ENCODE peak calls at places on chromosomes 13 and 19, in five cellular contexts. D is bronchial epithelial cell; Z is activated CD8-positive, alpha-beta memory T cell treated with anti-CD3 and anti-CD28 coated beads, Interleukin-2, amount 50 U/mL, for 48 hours; L is iPS-NIHi11; I is prostate gland. C is an unnamed sample.

GRCh38 chr13:33125821-33126570 is 109.8 kb downstream of the KL start:
- DNase-seq in D (peak), Z (no peak), L (peak), I (peak), C (no peak)

GRCh38 chr13:114145256-114145655 is 12.8 kb upstream of the RASA3 start:
- DNase-seq in D (no peak), Z (peak), L (no peak), I (no peak), C (no peak)

GRCh38 chr19:56712609-56713008 is 41.1 kb upstream of the ZNF835 start:
- DNase-seq in D (no peak), Z (no peak), L (no peak), I (no peak), C (no peak)

GRCh38 chr19:18860725-18861124 is 29.0 kb downstream of the UPF1 start:
- DNase-seq in D (no peak), Z (no peak), L (no peak), I (no peak), C (no peak)

GRCh38 chr19:13583114-13583513 is 76.8 kb upstream of the CACNA1A start:
- DNase-seq in D (no peak), Z (no peak), L (no peak), I (no peak), C (no peak)

GRCh38 chr19:58317481-58318072 is 9.2 kb upstream of the ZSCAN22 start:
- DNase-seq in D (peak), Z (no peak), L (peak), I (no peak), C (no peak)

GRCh38 chr13:101916758-101917474 is 464.4 kb downstream of the ITGBL1 start:
- DNase-seq in D (no peak), Z (no peak), L (peak), I (no peak), C (peak)

GRCh38 chr13:111201304-111201940 is 86.3 kb downstream of the ARHGEF7 start:
- DNase-seq in D (no peak), Z (no peak), L (no peak), I (no peak), C (no peak)

GRCh38 chr13:51519839-51520238 is 64.4 kb upstream of the WDFY2 start:
- DNase-seq in D (peak), Z (no peak), L (no peak), I (peak), C (no peak)

GRCh38 chr19:48635263-48635965 is 1.8 kb downstream of the DBP start:
- DNase-seq in D (no peak), Z (peak), L (peak), I (peak), C (peak)

GRCh38 chr13:36526897-36527296 is 94.6 kb downstream of the CCNA1 start:
- DNase-seq in D (peak), Z (no peak), L (peak), I (peak), C (peak)

GRCh38 chr19:47005164-47005641 is 14.4 kb upstream of the NPAS1 start:
- DNase-seq in D (no peak), Z (no peak), L (no peak), I (no peak), C (no peak)

GRCh38 chr19:54430306-54431254 is 15.3 kb downstream of the TTYH1 start:
- DNase-seq in D (no peak), Z (peak), L (peak), I (peak), C (peak)

GRCh38 chr13:98368019-98368418 is 190.9 kb upstream of the RNF113B start:
- DNase-seq in D (no peak), Z (no peak), L (no peak), I (no peak), C (no peak)

GRCh38 chr19:11378319-11379189 is 4.1 kb downstream of the SWSAP1 start:
- DNase-seq in D (peak), Z (peak), L (peak), I (peak), C (peak)

GRCh38 chr13:40547545-40548322 is 118.7 kb downstream of the FOXO1 start:
- DNase-seq in D (no peak), Z (no peak), L (no peak), I (no peak), C (no peak)

GRCh38 chr13:92941167-92941566 is 285.4 kb upstream of the GPC6 start:
- DNase-seq in D (no peak), Z (no peak), L (no peak), I (no peak), C (no peak)

GRCh38 chr19:43934055-43934984 is 762 bp downstream of the ZNF45 start:
- DNase-seq in D (peak), Z (no peak), L (peak), I (no peak), C (no peak)

GRCh38 chr19:8158411-8159074 is 9.2 kb upstream of the FBN3 start:
- DNase-seq in D (peak), Z (no peak), L (peak), I (peak), C (peak)

GRCh38 chr13:76019421-76020044 is 383.4 kb downstream of the LMO7 start:
- DNase-seq in D (no peak), Z (no peak), L (peak), I (no peak), C (no peak)

GRCh38 chr19:45153339-45154063 is 7.3 kb downstream of the NKPD1 start:
- DNase-seq in D (no peak), Z (peak), L (peak), I (no peak), C (peak)

GRCh38 chr13:40127925-40128324 is 472.5 kb downstream of the COG6 start:
- DNase-seq in D (no peak), Z (no peak), L (no peak), I (no peak), C (no peak)

GRCh38 chr13:50244355-50244912 is 229.2 kb downstream of the KCNRG start:
- DNase-seq in D (no peak), Z (no peak), L (no peak), I (no peak), C (no peak)

GRCh38 chr19:33492951-33493350 is 28.6 kb downstream of the PEPD start:
- DNase-seq in D (no peak), Z (no peak), L (no peak), I (no peak), C (no peak)

GRCh38 chr13:111639994-111640393 is 319.6 kb downstream of the TEX29 start:
- DNase-seq in D (no peak), Z (no peak), L (no peak), I (no peak), C (no peak)

GRCh38 chr13:74024856-74025255 is 109.3 kb downstream of the KLF12 start:
- DNase-seq in D (no peak), Z (no peak), L (no peak), I (no peak), C (no peak)

GRCh38 chr13:23636360-23636759 is 66.1 kb downstream of the TNFRSF19 start:
- DNase-seq in D (no peak), Z (no peak), L (no peak), I (no peak), C (no peak)

GRCh38 chr19:33905937-33906577 is 109.4 kb downstream of the KCTD15 start:
- DNase-seq in D (peak), Z (no peak), L (peak), I (peak), C (no peak)

GRCh38 chr19:6862673-6863078 is 24.7 kb upstream of the ADGRE1 start:
- DNase-seq in D (peak), Z (peak), L (peak), I (peak), C (no peak)

GRCh38 chr19:40284501-40285352 is at the start of gene AKT2:
- DNase-seq in D (no peak), Z (peak), L (peak), I (peak), C (peak)

GRCh38 chr13:114064516-114065140 is 67.8 kb downstream of the RASA3 start:
- DNase-seq in D (no peak), Z (no peak), L (no peak), I (peak), C (no peak)

GRCh38 chr13:100721885-100722512 is 47.4 kb upstream of the TMTC4 start:
- DNase-seq in D (peak), Z (peak), L (peak), I (peak), C (peak)